ENCODE peak calls at places on chromosomes 3 and 15, in four cellular contexts. A is BJ; U is Peyer's patch; G is CD4-positive, alpha-beta T cell. H is an unnamed sample.

GRCh38 chr3:38458796-38459498 is 5.3 kb downstream of the ACVR2B start:
- DNase-seq in A (no peak), G (no peak), U (no peak), H (no peak)

GRCh38 chr15:66481107-66481856 is 16.3 kb downstream of the SNAPC5 start:
- DNase-seq in U (no peak), G (no peak), A (no peak), H (no peak)

GRCh38 chr3:149507491-149508324 is 33.2 kb downstream of the TM4SF4 start:
- DNase-seq in A (no peak), U (no peak), G (no peak), H (no peak)

GRCh38 chr3:160950542-160950941 is 154.6 kb downstream of the B3GALNT1 start:
- DNase-seq in G (no peak), A (no peak), U (no peak), H (no peak)

GRCh38 chr15:88658972-88659931 is 20.4 kb downstream of the ISG20 start:
- DNase-seq in U (no peak), G (no peak), A (no peak), H (no peak)

GRCh38 chr15:82532991-82533481 is 7.2 kb downstream of the RPS17 start:
- DNase-seq in U (no peak), G (no peak), A (no peak), H (no peak)

GRCh38 chr3:110456438-110457138 is 615.0 kb upstream of the NECTIN3 start:
- DNase-seq in G (no peak), A (no peak), U (no peak), H (no peak)

GRCh38 chr3:58623961-58624360 is 42.6 kb downstream of the FAM3D start:
- DNase-seq in A (no peak), U (no peak), G (no peak), H (no peak)

GRCh38 chr3:149620291-149621020 is 37.4 kb downstream of the WWTR1 start:
- DNase-seq in U (no peak), A (peak; percentile 47), G (no peak), H (no peak)

GRCh38 chr3:59138966-59139365 is 89.1 kb upstream of the CFAP20DC start:
- DNase-seq in A (no peak), G (no peak), U (no peak), H (no peak)

GRCh38 chr15:68989876-68990754 is 24.4 kb upstream of the NOX5 start:
- DNase-seq in U (no peak), G (no peak), A (no peak), H (no peak)

GRCh38 chr3:10501664-10502052 is 3.7 kb downstream of the ATP2B2 start:
- DNase-seq in A (no peak), U (no peak), G (no peak), H (no peak)

GRCh38 chr3:140252812-140253656 is 318.0 kb downstream of the CLSTN2 start:
- DNase-seq in A (no peak), U (no peak), G (no peak), H (no peak)

GRCh38 chr3:116135462-116135861 is 309.8 kb downstream of the LSAMP start:
- DNase-seq in A (no peak), G (no peak), U (no peak), H (no peak)

GRCh38 chr15:68781766-68782588 is 38.7 kb downstream of the ANP32A start:
- DNase-seq in U (no peak), G (peak; percentile 17), A (no peak), H (peak; percentile 2)

GRCh38 chr3:65347166-65347565 is 659.4 kb upstream of the ADAMTS9 start:
- DNase-seq in G (no peak), U (no peak), A (no peak), H (no peak)

GRCh38 chr3:195893916-195894315 is 14.4 kb downstream of the TNK2 start:
- DNase-seq in G (no peak), U (no peak), A (no peak), H (no peak)

GRCh38 chr3:196694941-196695848 is 16.9 kb downstream of the CEP19 start:
- DNase-seq in G (no peak), A (no peak), U (no peak), H (no peak)

GRCh38 chr3:191070762-191071365 is 128.2 kb upstream of the OSTN start:
- DNase-seq in G (no peak), U (no peak), A (no peak), H (no peak)

GRCh38 chr3:107001635-107002034 is 375.6 kb upstream of the CCDC54 start:
- DNase-seq in U (no peak), A (peak; percentile 49), G (no peak), H (no peak)

GRCh38 chr3:159775372-159775961 is 213.2 kb upstream of the IL12A start:
- DNase-seq in G (no peak), U (no peak), A (peak; percentile 61), H (no peak)

GRCh38 chr3:136044980-136045745 is 79.6 kb downstream of the PPP2R3A start:
- DNase-seq in A (no peak), G (no peak), U (no peak), H (no peak)

GRCh38 chr3:17162116-17162515 is 277.4 kb downstream of the PLCL2 start:
- DNase-seq in G (no peak), U (no peak), A (no peak), H (no peak)

GRCh38 chr15:91887321-91887720 is 33.8 kb downstream of the SLCO3A1 start:
- DNase-seq in G (no peak), U (no peak), A (no peak), H (no peak)

GRCh38 chr15:70521576-70522322 is 241.6 kb downstream of the UACA start:
- DNase-seq in G (no peak), U (no peak), A (no peak), H (no peak)
- H3K27me3 ChIP-seq in G (no peaks in the 10 kb centered on the region), U (no peaks in the 10 kb centered on the region), A (peaks cover 28% of the 10 kb centered on the region), H (no peaks in the 10 kb centered on the region)

GRCh38 chr3:100603449-100603848 is 6.0 kb upstream of the ADGRG7 start:
- DNase-seq in U (no peak), A (no peak), G (no peak), H (peak; percentile 33)
- TF ChIP-seq CTCF in U (no peak), A (peak; percentile 56), G (no peak), H (peak; percentile 57)

GRCh38 chr3:47002490-47003410 is 23.3 kb downstream of the NBEAL2 start:
- DNase-seq in A (no peak), G (no peak), U (peak; percentile 49), H (no peak)
- H3K27me3 ChIP-seq in A (no peaks in the 10 kb centered on the region), G (no peaks in the 10 kb centered on the region), U (no peaks in the 10 kb centered on the region), H (no peaks in the 10 kb centered on the region)

GRCh38 chr15:38374477-38374876 is 79.5 kb upstream of the FAM98B start:
- DNase-seq in U (no peak), G (no peak), A (no peak), H (no peak)
- TF ChIP-seq CTCF in U (no peak), G (no peak), A (no peak), H (no peak)

DNA sequence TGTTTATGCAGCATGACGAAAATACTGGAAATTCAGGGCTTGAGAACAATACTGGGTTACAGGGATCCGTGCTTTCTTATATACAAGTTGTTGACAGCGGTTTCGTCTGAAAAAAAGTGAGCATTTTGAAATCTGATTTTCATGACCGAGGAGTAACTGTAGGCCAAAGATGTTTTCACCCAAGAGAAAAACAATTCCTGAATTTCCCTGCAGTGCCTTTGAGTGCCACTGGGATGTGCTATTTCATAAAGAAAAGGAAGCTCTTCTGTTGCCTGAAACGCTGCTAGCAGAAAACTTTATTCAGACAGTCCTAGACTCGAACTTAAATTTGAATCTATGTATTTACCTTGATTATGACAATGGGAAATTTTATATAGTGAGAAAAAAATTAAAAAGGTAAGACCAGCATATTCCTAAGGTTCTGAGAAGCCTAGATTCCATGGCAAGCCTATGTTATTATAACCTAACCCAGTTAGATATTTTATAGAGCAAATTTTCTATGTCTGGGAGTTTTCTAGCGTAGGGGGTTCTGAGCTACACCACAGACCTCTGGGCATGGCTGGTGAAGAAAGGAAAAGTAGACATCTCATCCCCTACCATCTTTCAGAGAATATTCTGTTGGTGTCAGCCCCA is 30.2 kb downstream of the KCNAB1 start:
- DNase-seq in A (no peak), G (peak; percentile 23), U (no peak), H (peak; percentile 19)
- H3K27me3 ChIP-seq in A (no peaks in the 10 kb centered on the region), G (no peaks in the 10 kb centered on the region), U (no peaks in the 10 kb centered on the region), H (no peaks in the 10 kb centered on the region)

H was measured in WERI-Rb-1.